ENCODE peak calls at places on chromosome 3, in ten cellular contexts. U, A, S, Z, P, Q, D, E, G and K are unnamed samples.

GRCh38 chr3:135918600-135918999 is 46.9 kb upstream of the PPP2R3A start:
- DNase-seq in U (no peak), A (no peak), S (no peak), Z (no peak), P (no peak), Q (peak), D (no peak), E (peak), G (peak), K (peak)

GRCh38 chr3:169604568-169604967 is 58.9 kb downstream of the MECOM start:
- DNase-seq in U (no peak), A (no peak), S (no peak), Z (no peak), P (no peak), Q (peak), D (no peak), E (no peak), G (no peak), K (no peak)

GRCh38 chr3:177473903-177474302 is 276.6 kb upstream of the TBL1XR1 start:
- DNase-seq in U (no peak), A (no peak), S (no peak), Z (no peak), P (no peak), Q (no peak), D (no peak), E (no peak), G (no peak), K (no peak)

GRCh38 chr3:52532838-52533622 is 627 bp downstream of the NT5DC2 start:
- DNase-seq in U (peak), A (peak), S (peak), Z (no peak), P (no peak), Q (peak), D (peak), E (peak), G (peak), K (no peak)

GRCh38 chr3:37996785-37997301 is 6.3 kb downstream of the VILL start:
- DNase-seq in U (peak), A (peak), S (peak), Z (no peak), P (peak), Q (peak), D (peak), E (peak), G (peak), K (peak)

GRCh38 chr3:129829640-129830039 is 63.9 kb downstream of the TMCC1 start:
- DNase-seq in U (peak), A (no peak), S (no peak), Z (peak), P (peak), Q (peak), D (peak), E (peak), G (peak), K (peak)

GRCh38 chr3:126152931-126153694 is 27.3 kb downstream of the ALDH1L1 start:
- DNase-seq in U (no peak), A (no peak), S (no peak), Z (no peak), P (no peak), Q (no peak), D (no peak), E (no peak), G (no peak), K (no peak)

GRCh38 chr3:156291269-156292123 is 171.1 kb downstream of the KCNAB1 start:
- DNase-seq in U (no peak), A (peak), S (peak), Z (no peak), P (peak), Q (peak), D (peak), E (peak), G (no peak), K (no peak)

GRCh38 chr3:171351676-171352075 is 108.5 kb downstream of the TNIK start:
- DNase-seq in U (no peak), A (no peak), S (no peak), Z (no peak), P (no peak), Q (peak), D (no peak), E (peak), G (no peak), K (peak)

GRCh38 chr3:9121366-9121765 is 128.1 kb downstream of the SRGAP3 start:
- DNase-seq in U (no peak), A (no peak), S (no peak), Z (peak), P (no peak), Q (no peak), D (no peak), E (no peak), G (no peak), K (no peak)